ENCODE peak calls at places on chromosomes 12 and 14, in eight cellular contexts. Z, E, L, G, O, I, A and F are unnamed samples.
A peak's percentile ranks its signal among the peaks of the same experiment; 100 is the strongest.

GRCh38 chr12:126895946-126896520 is 1370.9 kb upstream of the TMEM132C start:
- DNase-seq in A (no peak), G (peak; percentile 11), E (no peak), O (peak; percentile 58), L (no peak), I (no peak), Z (no peak), F (no peak)

GRCh38 chr12:44847888-44848770 is 28.0 kb downstream of the NELL2 start:
- DNase-seq in G (no peak), E (no peak), A (no peak), Z (no peak), O (no peak), L (no peak), I (no peak), F (no peak)

GRCh38 chr12:27422697-27423096 is 23.8 kb upstream of the SMCO2 start:
- DNase-seq in L (no peak), Z (no peak), E (no peak), O (no peak), G (no peak), A (no peak), I (no peak), F (no peak)

GRCh38 chr14:53338192-53338591 is 185.1 kb upstream of the DDHD1 start:
- DNase-seq in L (no peak), I (no peak), Z (no peak), E (no peak), A (no peak), G (peak; percentile 77), O (peak; percentile 18), F (no peak)

GRCh38 chr14:67387195-67387594 is 24.8 kb downstream of the PLEK2 start:
- DNase-seq in L (no peak), G (peak; percentile 20), E (no peak), O (peak; percentile 33), I (no peak), A (no peak), Z (no peak), F (no peak)

GRCh38 chr14:26872510-26872909 is 274.7 kb upstream of the NOVA1 start:
- DNase-seq in A (no peak), Z (no peak), O (no peak), G (peak; percentile 19), L (peak; percentile 36), I (peak; percentile 70), E (no peak), F (no peak)

GRCh38 chr14:34187061-34187460 is 236.2 kb upstream of the EGLN3 start:
- DNase-seq in E (no peak), Z (no peak), A (no peak), O (no peak), I (no peak), G (no peak), L (no peak), F (no peak)

GRCh38 chr12:68067762-68068376 is 78.6 kb downstream of the IFNG-AS1 start:
- DNase-seq in Z (no peak), I (no peak), O (peak; percentile 16), E (no peak), L (no peak), A (peak; percentile 45), G (no peak), F (no peak)

GRCh38 chr12:31324116-31324844 is 1.7 kb downstream of the SINHCAF start:
- DNase-seq in L (peak; percentile 43), G (peak; percentile 83), A (peak; percentile 68), O (peak; percentile 90), I (peak; percentile 64), Z (no peak), E (peak; percentile 63), F (peak; percentile 71)

GRCh38 chr12:11812558-11813421 is 163.3 kb downstream of the ETV6 start:
- DNase-seq in O (peak; percentile 22), E (peak; percentile 44), I (no peak), Z (no peak), A (peak; percentile 47), G (peak; percentile 70), L (peak; percentile 70), F (peak; percentile 72)

GRCh38 chr14:89507521-89507920 is 90.5 kb upstream of the FOXN3 start:
- DNase-seq in L (no peak), I (no peak), E (no peak), O (peak; percentile 86), A (no peak), Z (peak; percentile 52), G (peak; percentile 93), F (no peak)

GRCh38 chr12:13559318-13559978 is 362.9 kb downstream of the EMP1 start:
- DNase-seq in O (peak; percentile 5), E (no peak), A (no peak), G (no peak), Z (no peak), I (no peak), L (no peak), F (no peak)

GRCh38 chr12:53066594-53066978 is 12.6 kb downstream of the SPRYD3 start:
- DNase-seq in G (no peak), I (peak; percentile 59), L (no peak), A (no peak), E (no peak), Z (no peak), O (no peak), F (no peak)

GRCh38 chr12:1972856-1973317 is 31.4 kb downstream of the DCP1B start:
- DNase-seq in Z (peak; percentile 50), G (peak; percentile 54), A (no peak), I (peak; percentile 69), L (peak; percentile 74), E (peak; percentile 10), O (no peak), F (no peak)

GRCh38 chr12:40819427-40820108 is 127.3 kb downstream of the CNTN1 start:
- DNase-seq in A (peak; percentile 23), G (no peak), I (no peak), L (no peak), Z (no peak), O (no peak), E (peak; percentile 69), F (peak; percentile 90)

GRCh38 chr12:85794551-85794950 is 41.7 kb downstream of the RASSF9 start:
- DNase-seq in L (no peak), E (no peak), I (no peak), O (no peak), Z (no peak), A (no peak), G (peak; percentile 91), F (no peak)